ENCODE peak calls at places on chromosomes 4 and X, in six cellular contexts. H is lower lobe of right lung, P is astrocyte of the spinal cord, C is coronary artery, T is ascending aorta, L is tibial artery. F is an unnamed sample.

GRCh38 chr4:156100651-156101050 is 147.0 kb upstream of the CTSO start:
- DNase-seq in H (no peak), P (peak), C (no peak), T (no peak), L (no peak), F (peak)

GRCh38 chrX:137387646-137388045 is 178.3 kb upstream of the ZIC3 start:
- DNase-seq in H (no peak), P (no peak), C (no peak), T (no peak), L (no peak), F (no peak)

GRCh38 chrX:3244203-3244743 is 102.2 kb downstream of the MXRA5 start:
- DNase-seq in H (no peak), P (peak), C (no peak), T (no peak), L (no peak), F (peak)

GRCh38 chr4:16237715-16238114 is 11.4 kb upstream of the TAPT1 start:
- DNase-seq in H (no peak), P (no peak), C (no peak), T (no peak), L (no peak), F (no peak)

GRCh38 chrX:115561605-115562491 is 874 bp downstream of the PLS3 start:
- DNase-seq in H (peak), P (peak), C (peak), T (no peak), L (peak), F (peak)

GRCh38 chr4:15488136-15488535 is 18.5 kb downstream of the CC2D2A start:
- DNase-seq in H (no peak), P (peak), C (no peak), T (no peak), L (no peak), F (peak)

GRCh38 chr4:121726642-121727268 is 30.0 kb upstream of the ANXA5 start:
- DNase-seq in H (no peak), P (peak), C (no peak), T (no peak), L (no peak), F (peak)

GRCh38 chrX:53395605-53396298 is 26.7 kb downstream of the SMC1A start:
- DNase-seq in H (no peak), P (no peak), C (no peak), T (no peak), L (no peak), F (no peak)

GRCh38 chrX:19616959-19617358 is 101.7 kb upstream of the MAP3K15 start:
- DNase-seq in H (no peak), P (no peak), C (no peak), T (no peak), L (no peak), F (no peak)

GRCh38 chr4:152972821-152973613 is 36.9 kb downstream of the FHDC1 start:
- DNase-seq in H (no peak), P (peak), C (no peak), T (no peak), L (peak), F (peak)

GRCh38 chrX:133544105-133544504 is 128.8 kb upstream of the GPC4 start:
- DNase-seq in H (no peak), P (peak), C (no peak), T (no peak), L (no peak), F (peak)

GRCh38 chr4:121898150-121898549 is 27.9 kb upstream of the BBS7 start:
- DNase-seq in H (no peak), P (no peak), C (no peak), T (no peak), L (no peak), F (no peak)

GRCh38 chr4:98446499-98447375 is 185.6 kb downstream of the RAP1GDS1 start:
- DNase-seq in H (peak), P (peak), C (no peak), T (no peak), L (no peak), F (peak)

GRCh38 chrX:53317365-53318069 is 36.1 kb upstream of the IQSEC2 start:
- DNase-seq in H (peak), P (peak), C (no peak), T (no peak), L (peak), F (peak)

GRCh38 chr4:93897559-93897958 is 69.0 kb downstream of the ATOH1 start:
- DNase-seq in H (no peak), P (peak), C (no peak), T (no peak), L (no peak), F (no peak)
- TF ChIP-seq CTCF in H (peak), P (peak), C (no peak), T (no peak), L (no peak), F (peak)

GRCh38 chr4:11632488-11632887 is 203.8 kb upstream of the HS3ST1 start:
- DNase-seq in H (no peak), P (no peak), C (no peak), T (no peak), L (no peak), F (peak)
- H3K4me3 ChIP-seq in H (no peak), P (no peak), C (no peak), T (no peak), L (no peak), F (no peak)

GRCh38 chrX:149939271-149940014 is 1.2 kb upstream of the EOLA2 start:
- DNase-seq in H (peak), P (peak), C (peak), T (peak), L (peak), F (peak)

GRCh38 chrX:149937881-149938426 is 337 bp downstream of the EOLA2 start:
- DNase-seq in H (peak), P (peak), C (peak), T (no peak), L (peak), F (no peak)

GRCh38 chrX:149938427-149939270 is at the start of gene EOLA2:
- DNase-seq in H (peak), P (peak), C (peak), T (peak), L (peak), F (peak)

DNA sequence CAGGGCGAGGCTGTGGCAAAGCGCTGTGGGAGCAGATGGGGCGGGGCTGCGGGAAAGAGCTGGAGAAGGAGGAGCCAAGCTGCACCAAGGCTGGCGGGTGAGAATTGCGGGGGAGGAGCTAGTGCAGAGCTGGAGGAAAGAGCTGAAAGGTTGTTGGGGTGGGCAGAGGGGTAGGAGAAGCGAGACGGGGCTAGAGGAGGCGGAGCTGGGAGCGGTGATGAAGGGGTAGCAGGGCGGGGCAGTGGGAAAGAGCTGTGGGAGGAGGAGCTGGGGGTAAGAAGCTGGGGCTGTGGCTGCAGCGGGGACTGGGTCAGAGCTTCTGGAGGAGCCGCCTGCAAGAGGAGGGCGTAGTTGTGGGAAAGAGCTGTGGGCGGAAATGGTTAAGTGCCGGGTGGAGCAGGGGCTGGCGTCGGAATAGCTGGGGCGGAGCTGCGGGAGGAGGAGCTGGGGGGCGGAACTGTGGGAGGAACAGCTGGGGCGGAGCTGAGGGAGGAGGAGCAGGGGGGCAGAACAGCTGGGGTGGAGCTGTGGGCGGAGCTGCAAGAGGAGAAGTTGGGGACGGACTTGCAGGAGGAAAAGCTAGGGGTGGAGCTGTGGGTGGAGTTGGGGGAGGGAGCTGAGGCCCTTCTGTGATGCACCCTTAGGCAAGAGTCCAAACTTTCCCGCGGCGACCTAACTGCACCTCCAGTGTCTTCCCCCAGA is 1.9 kb upstream of the EOLA2 start:
- DNase-seq in H (peak), P (peak), C (peak), T (peak), L (peak), F (peak)
- TF ChIP-seq CTCF in H (no peak), P (no peak), C (no peak), T (peak), L (no peak), F (peak)

GRCh38 chr4:54091637-54092404 is 8.1 kb upstream of the GSX2 start:
- DNase-seq in H (peak), P (peak), C (no peak), T (no peak), L (peak), F (peak)

GRCh38 chr4:54092405-54092759 is 7.6 kb upstream of the GSX2 start:
- DNase-seq in H (no peak), P (no peak), C (no peak), T (no peak), L (no peak), F (no peak)

GRCh38 chr4:54090404-54090803 is 9.6 kb upstream of the GSX2 start:
- DNase-seq in H (no peak), P (no peak), C (no peak), T (no peak), L (no peak), F (no peak)

GRCh38 chr4:54089875-54090274 is 10.1 kb upstream of the GSX2 start:
- DNase-seq in H (no peak), P (no peak), C (no peak), T (no peak), L (no peak), F (no peak)

DNA sequence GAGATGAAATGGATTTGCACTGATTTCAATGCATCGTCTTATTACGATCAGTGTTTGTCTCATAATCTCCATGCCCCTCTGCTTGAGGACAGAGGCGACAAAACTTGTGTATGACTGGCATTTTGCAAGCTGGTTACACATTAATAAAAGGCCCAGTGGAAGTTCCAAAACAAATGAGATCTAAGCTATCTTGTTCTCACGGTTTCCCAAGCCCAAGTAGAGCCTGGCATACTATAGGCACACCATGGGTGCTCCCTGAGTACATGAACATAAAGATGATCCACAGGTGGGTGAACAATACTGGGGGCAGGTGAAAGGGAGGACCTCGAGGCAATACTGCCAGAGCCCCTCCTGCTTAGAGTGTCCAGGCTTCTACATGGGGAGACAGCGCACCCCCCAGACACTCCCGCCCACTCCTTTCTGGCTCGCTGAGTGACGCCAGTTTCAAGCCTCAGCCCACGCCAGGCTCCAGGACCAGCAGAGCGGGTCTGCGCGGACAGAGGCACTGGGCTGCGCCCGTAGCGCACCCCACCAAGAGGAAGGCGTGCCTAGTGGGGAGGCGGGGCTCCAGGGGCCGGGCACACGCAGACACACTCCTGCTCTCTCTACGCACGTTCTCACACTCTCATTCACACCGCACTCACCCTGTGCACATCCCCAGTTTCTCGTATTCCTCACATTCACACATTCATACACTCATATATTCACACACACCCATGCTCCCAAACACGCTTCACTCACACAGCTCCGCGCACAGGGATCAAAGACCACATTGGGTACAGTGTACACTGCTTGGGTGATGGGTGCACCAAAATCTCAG is 8.9 kb upstream of the GSX2 start:
- DNase-seq in H (peak), P (no peak), C (no peak), T (no peak), L (peak), F (peak)
- H3K4me3 ChIP-seq in H (peak), P (peak), C (peak), T (peak), L (peak), F (peak)

DNA sequence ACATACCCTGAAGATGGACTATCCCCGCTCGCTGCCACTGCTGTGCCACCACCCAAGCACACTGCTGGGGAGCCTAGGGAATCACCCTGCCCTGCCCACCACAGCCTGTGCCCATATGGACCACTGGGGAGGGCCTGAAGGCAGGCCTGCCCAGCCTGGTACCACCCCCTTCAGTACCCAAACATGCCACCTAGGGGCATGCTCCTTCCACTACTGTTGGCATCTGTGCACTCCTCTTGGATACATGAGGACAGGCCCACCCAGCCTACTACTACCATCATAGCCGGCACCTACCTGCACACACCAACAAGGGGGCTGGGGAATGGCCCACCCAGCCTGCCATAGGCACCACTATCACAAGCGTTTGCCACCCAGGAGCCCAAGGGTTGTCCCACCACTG is 30.1 kb upstream of the PRDX4 start:
- DNase-seq in H (no peak), P (no peak), C (no peak), T (no peak), L (no peak), F (peak)
- TF ChIP-seq CTCF in H (no peak), P (peak), C (no peak), T (no peak), L (no peak), F (peak)

GRCh38 chrX:29478336-29479069 is 736.9 kb upstream of the MAGEB2 start:
- DNase-seq in H (no peak), P (peak), C (no peak), T (no peak), L (no peak), F (peak)

DNA sequence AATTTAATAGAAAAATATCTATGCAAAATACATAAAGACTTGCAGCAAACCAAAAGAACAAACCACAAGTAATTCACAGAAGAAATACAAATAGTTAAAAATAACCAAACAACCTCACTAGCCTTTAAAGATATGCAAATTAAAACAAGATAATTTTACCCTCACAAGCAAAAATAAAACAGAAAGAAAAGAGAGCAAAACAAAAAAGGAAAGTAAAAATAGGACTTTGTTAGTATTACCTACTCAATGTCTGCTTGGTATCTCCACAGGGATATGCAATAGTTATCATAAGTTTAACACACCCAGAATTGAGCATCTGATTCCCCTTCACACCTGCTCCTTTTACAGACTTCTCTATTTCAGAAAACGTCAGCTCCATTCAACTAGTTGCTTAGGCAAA is 737.5 kb upstream of the MAGEB2 start:
- DNase-seq in H (no peak), P (no peak), C (no peak), T (no peak), L (no peak), F (no peak)
- H3K4me3 ChIP-seq in H (no peak), P (no peak), C (no peak), T (no peak), L (no peak), F (no peak)

GRCh38 chr4:69025999-69026387 is 70.3 kb upstream of the UGT2B7 start:
- DNase-seq in H (no peak), P (no peak), C (no peak), T (no peak), L (no peak), F (no peak)

GRCh38 chr4:69026974-69027373 is 69.3 kb upstream of the UGT2B7 start:
- DNase-seq in H (no peak), P (no peak), C (no peak), T (no peak), L (no peak), F (no peak)

DNA sequence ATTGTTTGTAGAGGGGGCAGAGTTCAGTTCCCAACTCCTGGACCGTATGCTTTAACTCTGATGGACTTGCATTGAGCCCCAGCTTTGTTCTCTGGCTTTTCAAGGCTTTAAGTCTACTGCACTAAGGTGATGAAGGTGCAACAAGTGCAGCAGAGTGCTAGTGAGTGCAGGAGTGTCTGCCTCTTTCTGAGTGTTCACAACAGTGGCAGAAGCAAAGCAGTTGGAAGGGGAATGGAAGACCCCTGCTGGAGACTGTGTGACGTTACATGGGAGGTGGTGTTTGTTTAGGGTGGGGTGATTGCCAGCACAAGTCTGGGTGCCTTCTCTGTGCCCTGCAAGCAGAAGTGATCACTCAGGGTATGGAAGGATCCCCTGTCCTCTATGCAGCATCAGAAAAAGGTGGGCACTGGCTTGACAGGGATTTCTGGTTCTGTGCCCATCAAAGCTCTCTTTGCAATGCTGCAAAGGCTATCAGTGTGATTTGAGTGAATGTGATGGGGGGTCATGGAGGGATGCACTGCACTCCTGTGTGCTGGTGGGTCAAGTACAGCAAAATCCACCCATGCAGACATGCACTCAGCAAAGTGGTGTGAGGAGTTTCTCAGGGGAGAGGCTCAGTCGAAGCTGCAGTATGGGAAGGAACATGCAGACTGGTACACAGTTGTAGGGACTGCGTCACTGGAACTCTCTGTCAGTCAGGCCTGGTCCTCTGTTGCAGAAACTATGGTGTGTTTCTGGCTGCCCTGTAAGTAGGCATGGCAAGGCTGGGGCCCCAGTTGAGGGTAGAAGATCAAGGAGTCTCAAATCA is 70.9 kb upstream of the UGT2B7 start:
- DNase-seq in H (no peak), P (no peak), C (no peak), T (no peak), L (no peak), F (no peak)
- TF ChIP-seq CTCF in H (no peak), P (peak), C (no peak), T (no peak), L (no peak), F (peak)

F was measured in fibroblast of mammary gland.